ENCODE peak calls at places on chromosomes 7 and 10, in six cellular contexts. R is sigmoid colon, V is heart left ventricle, D is HL-60, H is AG10803, W is astrocyte of the cerebellum. G is an unnamed sample.

GRCh38 chr10:124254519-124254918 is 161.1 kb upstream of the CHST15 start:
- DNase-seq in V (no peak), W (no peak), R (no peak), D (no peak), H (no peak), G (peak; percentile 16)

GRCh38 chr10:133396035-133396624 is 2.2 kb downstream of the MTG1 start:
- DNase-seq in V (no peak), W (no peak), H (no peak), R (peak; percentile 57), D (no peak), G (peak; percentile 28)

GRCh38 chr7:143882020-143882610 is 19.9 kb downstream of the TCAF1 start:
- DNase-seq in H (peak; percentile 51), V (peak; percentile 79), R (peak; percentile 91), D (no peak), W (peak; percentile 36), G (no peak)

GRCh38 chr7:90401989-90402388 is 1.3 kb upstream of the CLDN12 start:
- DNase-seq in H (peak; percentile 42), W (no peak), R (no peak), V (no peak), D (no peak), G (no peak)

GRCh38 chr7:130897515-130898419 is 163.8 kb upstream of the KLF14 start:
- DNase-seq in V (no peak), D (no peak), H (no peak), W (no peak), R (no peak), G (no peak)

GRCh38 chr7:80135306-80136104 is 874 bp downstream of the GNAI1 start:
- DNase-seq in H (peak; percentile 26), V (no peak), W (no peak), D (peak; percentile 1), R (no peak), G (no peak)

GRCh38 chr7:118110178-118110577 is 73.8 kb upstream of the LSM8 start:
- DNase-seq in D (no peak), W (no peak), R (no peak), H (no peak), V (no peak), G (no peak)

GRCh38 chr10:33032354-33033254 is 74.6 kb upstream of the ITGB1 start:
- DNase-seq in R (no peak), H (peak; percentile 48), V (no peak), W (peak; percentile 36), D (no peak), G (no peak)

GRCh38 chr7:136976504-136977251 is 108.2 kb downstream of the CHRM2 start:
- DNase-seq in V (no peak), W (no peak), H (peak; percentile 45), R (no peak), D (no peak), G (no peak)

GRCh38 chr10:46229144-46229563 is 57.6 kb upstream of the ANTXRL start:
- DNase-seq in H (no peak), D (peak; percentile 59), R (no peak), V (peak; percentile 3), W (no peak), G (no peak)

GRCh38 chr10:77355844-77356243 is 281.8 kb downstream of the KCNMA1 start:
- DNase-seq in D (no peak), V (no peak), W (no peak), R (no peak), H (peak; percentile 80), G (no peak)

GRCh38 chr10:108629843-108630242 is 1293.5 kb downstream of the XPNPEP1 start:
- DNase-seq in R (no peak), H (peak; percentile 33), V (no peak), W (no peak), D (no peak), G (no peak)

GRCh38 chr10:86960003-86960862 is 1.8 kb downstream of the SNCG start:
- DNase-seq in H (peak; percentile 59), V (peak; percentile 69), R (no peak), W (no peak), D (peak; percentile 34), G (peak; percentile 60)

GRCh38 chr10:21171197-21171935 is 274.3 kb upstream of the NEBL start:
- DNase-seq in H (no peak), R (no peak), W (no peak), D (no peak), V (no peak), G (no peak)

GRCh38 chr7:98569606-98570337 is 47.3 kb upstream of the NPTX2 start:
- DNase-seq in V (no peak), D (no peak), H (no peak), W (no peak), R (peak; percentile 76), G (no peak)

GRCh38 chr7:149599636-149600206 is 102.1 kb upstream of the ZNF746 start:
- DNase-seq in V (no peak), D (peak; percentile 19), R (no peak), H (no peak), W (no peak), G (no peak)

GRCh38 chr10:73247509-73248258 is 629 bp upstream of the DNAJC9 start:
- DNase-seq in R (no peak), W (no peak), D (no peak), H (no peak), V (no peak), G (no peak)

GRCh38 chr10:73248259-73248724 is 1.2 kb upstream of the DNAJC9 start:
- DNase-seq in H (no peak), W (no peak), D (no peak), V (no peak), R (no peak), G (no peak)

GRCh38 chr10:73246322-73246782 is 703 bp downstream of the DNAJC9 start:
- DNase-seq in V (no peak), D (no peak), H (no peak), R (no peak), W (no peak), G (no peak)

GRCh38 chr10:73244866-73245477 is 2.1 kb downstream of the DNAJC9 start:
- DNase-seq in W (no peak), V (no peak), H (no peak), D (no peak), R (no peak), G (no peak)

GRCh38 chr10:73246783-73247508 is at the start of gene DNAJC9:
- DNase-seq in V (peak; percentile 94), D (peak; percentile 96), W (peak; percentile 75), R (peak; percentile 97), H (peak; percentile 90), G (peak; percentile 98)
- TF ChIP-seq CTCF in V (no peak), D (no peak), W (no peak), R (no peak), H (peak; percentile 0), G (no peak)

GRCh38 chr7:19094971-19095370 is 22.5 kb downstream of the TWIST1 start:
- DNase-seq in V (no peak), R (no peak), D (no peak), W (no peak), H (no peak), G (no peak)

GRCh38 chr7:19090526-19090925 is 26.9 kb downstream of the TWIST1 start:
- DNase-seq in H (peak; percentile 46), V (no peak), W (no peak), D (no peak), R (no peak), G (no peak)

GRCh38 chr7:19091871-19092270 is 25.6 kb downstream of the TWIST1 start:
- DNase-seq in W (no peak), R (no peak), D (no peak), H (peak; percentile 53), V (no peak), G (no peak)

DNA sequence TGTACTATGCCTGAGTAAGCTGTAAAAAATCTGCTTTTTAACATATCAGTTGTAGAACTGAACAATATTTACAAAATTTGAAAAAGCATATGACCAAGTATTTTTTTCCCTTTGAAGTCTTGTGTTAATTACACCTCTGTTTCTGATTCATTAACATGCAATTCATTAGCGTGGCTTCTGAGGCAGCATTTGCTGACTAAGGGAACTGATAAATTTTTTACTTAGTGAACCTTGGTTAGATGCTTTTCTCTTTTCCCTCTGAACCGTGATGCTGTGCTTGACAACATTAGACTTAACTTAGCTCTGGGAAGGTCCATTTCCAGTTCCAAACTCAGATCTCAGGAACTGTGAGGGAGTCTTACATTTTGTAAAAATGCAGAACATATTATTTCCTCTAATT is 28.1 kb downstream of the TWIST1 start:
- DNase-seq in H (no peak), R (no peak), D (no peak), V (no peak), W (no peak), G (no peak)
- TF ChIP-seq CTCF in H (no peak), R (no peak), D (no peak), V (no peak), W (no peak), G (no peak)

GRCh38 chr7:71727347-71727746 is 595.4 kb downstream of the GALNT17 start:
- DNase-seq in R (no peak), D (no peak), V (no peak), H (no peak), W (no peak), G (no peak)

GRCh38 chr7:71735961-71736556 is 604.1 kb downstream of the GALNT17 start:
- DNase-seq in V (peak; percentile 32), R (no peak), H (peak; percentile 52), D (peak; percentile 51), W (peak; percentile 47), G (peak; percentile 55)

DNA sequence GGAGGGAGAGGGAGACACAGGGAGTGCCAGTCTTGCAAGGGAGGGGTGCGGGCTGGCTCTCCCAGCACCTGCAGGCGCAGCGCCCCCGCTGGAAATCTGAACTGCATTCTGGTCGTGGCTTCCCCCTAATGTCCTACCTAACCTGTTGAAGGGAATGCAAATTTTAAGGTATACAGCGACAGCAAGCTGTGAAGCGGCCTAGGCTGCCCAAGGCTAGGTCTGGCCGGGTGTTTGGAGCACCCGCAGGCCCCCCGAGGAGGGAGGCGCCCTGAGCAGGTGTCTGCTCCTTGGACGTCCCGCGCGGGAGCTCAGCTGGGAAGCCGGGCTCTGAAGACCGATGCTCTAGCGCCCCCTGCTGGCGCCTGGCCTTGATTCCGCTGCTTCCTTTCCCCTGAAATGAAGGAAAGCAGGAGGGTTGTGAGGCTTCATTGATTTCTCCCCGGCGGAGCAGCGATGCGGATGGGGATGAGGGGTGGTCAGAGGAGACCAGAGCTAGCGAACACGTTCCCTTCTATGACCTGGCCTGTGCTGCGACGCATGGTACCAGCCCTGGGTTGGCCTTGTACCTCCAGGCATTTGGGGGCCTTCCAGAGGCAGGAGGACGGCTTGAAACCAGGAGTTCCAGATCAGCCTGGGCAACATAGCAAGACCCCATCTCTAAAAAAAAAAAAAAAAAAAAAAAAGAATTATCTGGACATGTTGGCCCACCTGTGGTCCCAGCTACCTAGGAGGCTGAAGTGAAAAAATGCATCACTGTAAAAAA is 601.3 kb downstream of the GALNT17 start:
- DNase-seq in D (peak; percentile 58), W (peak; percentile 46), R (peak; percentile 86), V (peak; percentile 65), H (peak; percentile 50), G (peak; percentile 83)
- TF ChIP-seq CTCF in D (peak; percentile 38), W (peak; percentile 87), R (peak; percentile 88), V (peak; percentile 90), H (peak; percentile 87), G (peak; percentile 93)

DNA sequence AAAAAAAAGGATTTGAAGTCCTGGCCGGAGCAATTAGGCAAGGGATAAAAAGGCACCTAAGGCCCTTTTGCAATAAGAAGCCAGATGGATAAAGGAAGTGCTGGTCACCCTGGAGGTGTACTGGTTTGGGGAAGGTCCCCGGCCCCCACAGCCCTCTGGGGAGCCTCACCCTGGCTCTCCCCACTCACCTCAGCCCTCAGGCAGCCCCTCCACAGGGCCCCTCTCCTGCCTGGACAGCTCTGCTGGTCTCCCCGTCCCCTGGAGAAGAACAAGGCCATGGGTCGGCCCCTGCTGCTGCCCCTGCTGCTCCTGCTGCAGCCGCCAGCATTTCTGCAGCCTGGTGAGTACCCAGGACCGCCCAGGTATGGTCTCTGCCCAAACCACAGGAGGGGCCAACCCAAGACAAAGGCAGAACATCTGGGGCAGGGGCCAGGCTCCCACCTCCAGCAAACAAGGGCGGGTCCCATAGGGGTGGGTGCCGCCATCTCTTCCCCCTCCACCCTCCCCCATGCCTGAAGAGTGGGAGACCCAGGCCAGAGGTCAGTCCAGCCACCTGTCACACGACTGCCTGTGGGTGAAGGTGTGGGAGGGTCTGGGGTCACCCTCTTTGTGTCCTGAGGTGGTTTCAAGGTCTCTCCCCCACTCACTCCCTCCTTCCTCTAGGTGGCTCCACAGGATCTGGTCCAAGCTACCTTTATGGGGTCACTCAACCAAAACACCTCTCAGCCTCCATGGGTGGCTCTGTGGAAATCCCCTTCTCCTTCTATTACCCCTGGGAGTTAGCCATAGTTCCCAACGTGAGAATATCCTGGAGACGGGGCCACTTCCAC is at the start of gene PILRB:
- DNase-seq in W (no peak), D (no peak), V (no peak), R (no peak), H (no peak), G (peak; percentile 39)
- TF ChIP-seq CTCF in W (no peak), D (no peak), V (no peak), R (no peak), H (no peak), G (no peak)

G was measured in lower lobe of right lung.